ENCODE peak calls at places on chromosomes 2 and 18, in four cellular contexts. V is IMR-90, U is H9, I is mesendoderm. K is an unnamed sample.

GRCh38 chr18:59150236-59150635 is 10.6 kb downstream of the SEC11C start:
- DNase-seq in U (peak; percentile 38), V (no peak), I (peak; percentile 21), K (no peak)

GRCh38 chr2:69026026-69026425 is 13.0 kb downstream of the ANTXR1 start:
- DNase-seq in V (peak; percentile 46), U (peak; percentile 43), I (peak; percentile 71), K (peak; percentile 58)

GRCh38 chr2:160054984-160055725 is 7.3 kb downstream of the PLA2R1 start:
- DNase-seq in U (peak; percentile 77), V (no peak), I (peak; percentile 34), K (no peak)

GRCh38 chr2:241112592-241112991 is 10.5 kb upstream of the MTERF4 start:
- DNase-seq in V (no peak), U (no peak), I (no peak), K (no peak)

GRCh38 chr18:22439447-22439846 is 21.7 kb upstream of the CTAGE1 start:
- DNase-seq in U (no peak), I (no peak), V (peak; percentile 63), K (no peak)

GRCh38 chr2:238467062-238467461 is 40.3 kb downstream of the ASB1 start:
- DNase-seq in I (no peak), V (no peak), U (no peak), K (no peak)

GRCh38 chr2:191552036-191552435 is 125.9 kb upstream of the NABP1 start:
- DNase-seq in I (no peak), U (no peak), V (no peak), K (no peak)

GRCh38 chr2:33484042-33484621 is 7.7 kb downstream of the RASGRP3 start:
- DNase-seq in I (no peak), U (no peak), V (peak; percentile 32), K (no peak)

GRCh38 chr2:130957920-130958319 is 121.2 kb downstream of the ARHGEF4 start:
- DNase-seq in I (no peak), V (no peak), U (no peak), K (no peak)

GRCh38 chr2:68320118-68320641 is 431 bp upstream of the CNRIP1 start:
- DNase-seq in I (peak; percentile 69), V (no peak), U (peak; percentile 66), K (peak; percentile 37)

GRCh38 chr2:74648009-74648443 is at the start of gene M1AP:
- DNase-seq in I (peak; percentile 71), V (no peak), U (peak; percentile 81), K (peak; percentile 79)

GRCh38 chr2:126775300-126775985 is 119.5 kb downstream of the GYPC start:
- DNase-seq in I (no peak), U (no peak), V (no peak), K (no peak)

GRCh38 chr2:217903859-217904613 is 98.8 kb downstream of the TNS1 start:
- DNase-seq in I (no peak), U (no peak), V (peak; percentile 72), K (no peak)

GRCh38 chr2:1605659-1606400 is 138.5 kb downstream of the PXDN start:
- DNase-seq in V (peak; percentile 85), I (peak; percentile 96), U (peak; percentile 92), K (peak; percentile 75)

GRCh38 chr2:166651080-166651675 is 157.1 kb upstream of the SCN7A start:
- DNase-seq in I (peak; percentile 35), U (no peak), V (peak; percentile 83), K (no peak)

GRCh38 chr18:48027401-48027931 is 97.0 kb upstream of the SMAD2 start:
- DNase-seq in V (no peak), U (no peak), I (peak; percentile 51), K (no peak)

GRCh38 chr2:3460831-3461544 is 58.3 kb downstream of the ADI1 start:
- DNase-seq in U (peak; percentile 27), I (no peak), V (no peak), K (no peak)

GRCh38 chr2:58046335-58046584 is 346 bp upstream of the VRK2 start:
- DNase-seq in V (no peak), I (no peak), U (no peak), K (no peak)
- H2BK5ac ChIP-seq in V (peak overlapping the region; percentile 73), I (no peak overlapping the region), U (no peak overlapping the region), K (no peak overlapping the region)

GRCh38 chr2:43634604-43635306 is 2.3 kb upstream of the PLEKHH2 start:
- DNase-seq in U (no peak), I (no peak), V (peak; percentile 89), K (no peak)

GRCh38 chr2:43636616-43637015 is 444 bp upstream of the PLEKHH2 start:
- DNase-seq in I (no peak), V (no peak), U (no peak), K (no peak)

GRCh38 chr2:43637030-43637803 is at the start of gene PLEKHH2:
- DNase-seq in U (peak; percentile 94), V (peak; percentile 83), I (peak; percentile 88), K (peak; percentile 73)

DNA sequence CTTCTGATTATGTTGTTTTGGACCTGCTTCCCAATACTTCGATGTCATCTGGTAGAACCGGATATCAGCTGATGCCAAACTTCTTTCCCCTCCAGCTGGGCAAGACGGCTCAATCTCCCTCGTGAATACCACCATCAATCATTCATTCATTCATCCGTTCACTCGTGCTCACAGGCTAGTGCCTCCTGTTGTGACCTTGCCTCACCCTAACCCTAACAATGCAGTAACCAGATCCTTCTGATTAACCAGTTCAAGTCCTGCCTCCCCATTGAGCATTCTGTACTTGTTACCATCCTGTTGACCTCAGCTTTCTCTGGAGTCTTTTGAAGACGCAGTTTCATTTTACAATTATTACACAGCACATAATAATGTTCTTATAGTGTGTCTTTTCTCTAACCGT is 5.1 kb upstream of the PLEKHH2 start:
- DNase-seq in I (no peak), U (no peak), V (no peak), K (no peak)
- H3K18ac ChIP-seq in I (no peak overlapping the region), U (no peak overlapping the region), V (no peak overlapping the region), K (no peak overlapping the region)

GRCh38 chr2:5479265-5479928 is 212.8 kb upstream of the SOX11 start:
- DNase-seq in V (no peak), U (peak; percentile 50), I (peak; percentile 75), K (no peak)

GRCh38 chr2:5484868-5485267 is 207.3 kb upstream of the SOX11 start:
- DNase-seq in U (no peak), V (no peak), I (no peak), K (no peak)

DNA sequence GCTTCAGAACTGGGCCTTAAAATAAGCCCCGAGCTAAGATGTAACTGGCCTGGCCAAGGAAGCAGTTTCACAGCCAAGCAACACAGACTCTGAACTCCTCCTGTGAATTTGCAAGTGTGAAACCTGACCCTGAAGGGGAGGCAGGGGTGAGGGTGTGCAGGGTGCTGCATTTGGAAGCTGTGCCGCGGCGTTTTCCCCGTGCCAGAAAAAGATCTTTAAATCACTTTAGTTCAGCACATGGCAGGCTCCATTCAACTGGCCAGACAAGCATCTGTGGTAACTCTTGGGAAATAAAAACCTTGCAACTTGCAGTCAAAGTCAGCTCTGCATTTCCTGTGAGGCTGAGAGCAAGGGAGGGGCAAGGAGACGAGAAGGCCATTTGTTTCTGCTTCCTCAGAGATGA is 209.3 kb upstream of the SOX11 start:
- DNase-seq in I (peak; percentile 74), V (no peak), U (peak; percentile 55), K (no peak)
- H2BK5ac ChIP-seq in I (peak overlapping the region; percentile 58), V (no peak overlapping the region), U (no peak overlapping the region), K (no peak overlapping the region)

GRCh38 chr18:13257361-13257980 is 38.9 kb downstream of the LDLRAD4 start:
- DNase-seq in I (no peak), V (no peak), U (no peak), K (no peak)

GRCh38 chr18:13252696-13253410 is 34.3 kb downstream of the LDLRAD4 start:
- DNase-seq in U (peak; percentile 20), V (no peak), I (peak; percentile 10), K (no peak)

GRCh38 chr18:13254971-13255927 is 36.7 kb downstream of the LDLRAD4 start:
- DNase-seq in I (no peak), V (no peak), U (no peak), K (no peak)

GRCh38 chr18:13256444-13257305 is 38.1 kb downstream of the LDLRAD4 start:
- DNase-seq in I (peak; percentile 37), U (no peak), V (no peak), K (no peak)

GRCh38 chr18:13253786-13254755 is 35.5 kb downstream of the LDLRAD4 start:
- DNase-seq in V (no peak), U (no peak), I (peak; percentile 51), K (no peak)
- H3K18ac ChIP-seq in V (no peak overlapping the region), U (no peak overlapping the region), I (no peak overlapping the region), K (no peak overlapping the region)

GRCh38 chr18:32769242-32770180 is 3.3 kb downstream of the KLHL14 start:
- DNase-seq in U (peak; percentile 70), I (peak; percentile 61), V (no peak), K (peak; percentile 35)
- H2BK5ac ChIP-seq in U (no peak overlapping the region), I (no peak overlapping the region), V (no peak overlapping the region), K (no peak overlapping the region)

GRCh38 chr2:88620015-88620414 is 7.2 kb downstream of the EIF2AK3 start:
- DNase-seq in U (no peak), V (no peak), I (no peak), K (no peak)
- H3K18ac ChIP-seq in U (no peak overlapping the region), V (no peak overlapping the region), I (no peak overlapping the region), K (no peak overlapping the region)

GRCh38 chr2:236909802-236910201 is 175.9 kb upstream of the COPS8 start:
- DNase-seq in U (no peak), V (no peak), I (no peak), K (no peak)
- H2BK5ac ChIP-seq in U (no peak overlapping the region), V (no peak overlapping the region), I (no peak overlapping the region), K (no peak overlapping the region)

K was measured in trophoblast cell.